ENCODE peak calls at places on chromosome 18, in five cellular contexts. One of them, this sample, is unnamed.

GRCh38 chr18:2146092-2146491 is 425.2 kb downstream of the METTL4 start:
- DNase-seq in RPMI7951: peak
- DNase-seq in substantia nigra: no peak
- DNase-seq in upper lobe of right lung: no peak
- DNase-seq in NCI-H510A treated with DMSO at 0.1 percent for 48 hours: no peak
- DNase-seq in this sample: no peak

GRCh38 chr18:25895518-25895917 is 194.9 kb downstream of the SS18 start:
- DNase-seq in RPMI7951: no peak
- DNase-seq in substantia nigra: no peak
- DNase-seq in upper lobe of right lung: no peak
- DNase-seq in NCI-H510A treated with DMSO at 0.1 percent for 48 hours: no peak
- DNase-seq in this sample: no peak

GRCh38 chr18:79684283-79684631 is 4.7 kb downstream of the CTDP1 start:
- DNase-seq in RPMI7951: no peak
- DNase-seq in substantia nigra: no peak
- DNase-seq in upper lobe of right lung: no peak
- DNase-seq in NCI-H510A treated with DMSO at 0.1 percent for 48 hours: no peak
- DNase-seq in this sample: no peak

GRCh38 chr18:5705393-5705792 is 161.6 kb upstream of the EPB41L3 start:
- DNase-seq in RPMI7951: no peak
- DNase-seq in substantia nigra: no peak
- DNase-seq in upper lobe of right lung: no peak
- DNase-seq in NCI-H510A treated with DMSO at 0.1 percent for 48 hours: no peak
- DNase-seq in this sample: no peak

GRCh38 chr18:9796933-9797549 is 88.7 kb upstream of the TXNDC2 start:
- DNase-seq in RPMI7951: no peak
- DNase-seq in substantia nigra: peak
- DNase-seq in upper lobe of right lung: no peak
- DNase-seq in NCI-H510A treated with DMSO at 0.1 percent for 48 hours: peak
- DNase-seq in this sample: no peak

GRCh38 chr18:53991202-53991601 is 233.3 kb downstream of the MBD2 start:
- DNase-seq in RPMI7951: peak
- DNase-seq in substantia nigra: no peak
- DNase-seq in upper lobe of right lung: no peak
- DNase-seq in NCI-H510A treated with DMSO at 0.1 percent for 48 hours: no peak
- DNase-seq in this sample: peak

GRCh38 chr18:32389868-32390267 is 80.8 kb downstream of the GAREM1 start:
- DNase-seq in RPMI7951: no peak
- DNase-seq in substantia nigra: no peak
- DNase-seq in upper lobe of right lung: peak
- DNase-seq in NCI-H510A treated with DMSO at 0.1 percent for 48 hours: peak
- DNase-seq in this sample: no peak

GRCh38 chr18:63763831-63764600 is 11.2 kb upstream of the SERPINB7 start:
- DNase-seq in RPMI7951: no peak
- DNase-seq in substantia nigra: no peak
- DNase-seq in upper lobe of right lung: no peak
- DNase-seq in NCI-H510A treated with DMSO at 0.1 percent for 48 hours: no peak
- DNase-seq in this sample: peak

GRCh38 chr18:33844232-33844631 is 266.2 kb downstream of the ASXL3 start:
- DNase-seq in RPMI7951: no peak
- DNase-seq in substantia nigra: no peak
- DNase-seq in upper lobe of right lung: no peak
- DNase-seq in NCI-H510A treated with DMSO at 0.1 percent for 48 hours: peak
- DNase-seq in this sample: no peak

GRCh38 chr18:63779386-63779785 is 4.2 kb downstream of the SERPINB7 start:
- DNase-seq in RPMI7951: no peak
- DNase-seq in substantia nigra: no peak
- DNase-seq in upper lobe of right lung: no peak
- DNase-seq in NCI-H510A treated with DMSO at 0.1 percent for 48 hours: no peak
- DNase-seq in this sample: no peak

GRCh38 chr18:10536270-10536669 is 10.4 kb downstream of the NAPG start:
- DNase-seq in RPMI7951: no peak
- DNase-seq in substantia nigra: no peak
- DNase-seq in upper lobe of right lung: no peak
- DNase-seq in NCI-H510A treated with DMSO at 0.1 percent for 48 hours: no peak
- DNase-seq in this sample: no peak

GRCh38 chr18:58843662-58844035 is 21.0 kb upstream of the ZNF532 start:
- DNase-seq in RPMI7951: no peak
- DNase-seq in substantia nigra: no peak
- DNase-seq in upper lobe of right lung: no peak
- DNase-seq in NCI-H510A treated with DMSO at 0.1 percent for 48 hours: no peak
- DNase-seq in this sample: no peak

This sample was measured in skeletal muscle cell.